ENCODE peak calls at places on chromosomes 1 and 21, in four cellular contexts. B, H, M and G are unnamed samples.

GRCh38 chr21:41945982-41946381 is 7.8 kb downstream of the C2CD2 start:
- DNase-seq in B (no peak), H (no peak), M (no peak), G (no peak)

GRCh38 chr1:10338611-10339010 is 60.3 kb upstream of the PGD start:
- DNase-seq in B (no peak), H (no peak), M (no peak), G (no peak)

GRCh38 chr1:56436912-56437403 is 142.4 kb downstream of the PLPP3 start:
- DNase-seq in B (no peak), H (no peak), M (no peak), G (no peak)

GRCh38 chr1:169510060-169510459 is 24.3 kb upstream of the SLC19A2 start:
- DNase-seq in B (no peak), H (no peak), M (no peak), G (no peak)

GRCh38 chr1:117587479-117588356 is 18.1 kb upstream of the TENT5C start:
- DNase-seq in B (no peak), H (no peak), M (no peak), G (no peak)

GRCh38 chr1:94418664-94419655 is 771 bp downstream of the ABCD3 start:
- DNase-seq in B (peak; percentile 51), H (peak; percentile 32), M (no peak), G (no peak)

GRCh38 chr1:81571946-81572345 is 228.8 kb upstream of the ADGRL2 start:
- DNase-seq in B (no peak), H (no peak), M (no peak), G (no peak)

GRCh38 chr1:160726114-160726497 is 12.9 kb upstream of the SLAMF7 start:
- DNase-seq in B (no peak), H (no peak), M (no peak), G (no peak)

GRCh38 chr1:209207701-209208286 is 375.7 kb upstream of the CAMK1G start:
- DNase-seq in B (peak; percentile 43), H (peak; percentile 66), M (peak; percentile 25), G (no peak)

GRCh38 chr1:203361843-203362524 is 11.1 kb upstream of the FMOD start:
- DNase-seq in B (no peak), H (peak; percentile 32), M (no peak), G (no peak)

GRCh38 chr1:218460367-218460766 is 115.2 kb downstream of the TGFB2 start:
- DNase-seq in B (no peak), H (peak; percentile 77), M (no peak), G (no peak)

GRCh38 chr1:212010004-212010403 is 25.4 kb downstream of the INTS7 start:
- DNase-seq in B (no peak), H (no peak), M (no peak), G (no peak)

GRCh38 chr1:172351347-172351746 is 69.1 kb upstream of the C1orf105 start:
- DNase-seq in B (no peak), H (no peak), M (peak; percentile 56), G (no peak)

GRCh38 chr1:12380316-12381249 is 150.8 kb downstream of the VPS13D start:
- DNase-seq in B (no peak), H (no peak), M (no peak), G (no peak)

GRCh38 chr1:57549280-57549679 is 125.4 kb upstream of the DAB1 start:
- DNase-seq in B (no peak), H (no peak), M (no peak), G (no peak)

GRCh38 chr1:80540605-80541004 is 1260.1 kb upstream of the ADGRL2 start:
- DNase-seq in B (no peak), H (no peak), M (no peak), G (no peak)

GRCh38 chr1:1046243-1046642 is 26.3 kb downstream of the AGRN start:
- DNase-seq in B (no peak), H (no peak), M (no peak), G (no peak)

GRCh38 chr21:44050276-44050675 is 38.2 kb downstream of the TRAPPC10 start:
- DNase-seq in B (no peak), H (no peak), M (no peak), G (no peak)

GRCh38 chr1:115166531-115167091 is 77.3 kb upstream of the TSPAN2 start:
- DNase-seq in B (no peak), H (peak; percentile 78), M (no peak), G (no peak)

GRCh38 chr1:178919581-178919980 is 48.7 kb upstream of the ANGPTL1 start:
- DNase-seq in B (no peak), H (no peak), M (no peak), G (no peak)

GRCh38 chr1:25629836-25630235 is 13.2 kb downstream of the MAN1C1 start:
- DNase-seq in B (no peak), H (no peak), M (no peak), G (no peak)

GRCh38 chr1:241096982-241097381 is 260.0 kb downstream of the RGS7 start:
- DNase-seq in B (no peak), H (no peak), M (no peak), G (no peak)

GRCh38 chr21:45987121-45987711 is 5.6 kb downstream of the COL6A1 start:
- DNase-seq in B (no peak), H (no peak), M (no peak), G (no peak)

GRCh38 chr21:44487831-44488230 is 32.5 kb downstream of the LRRC3 start:
- DNase-seq in B (no peak), H (peak; percentile 36), M (no peak), G (no peak)

GRCh38 chr1:225962440-225962975 is 21.5 kb upstream of the LEFTY2 start:
- DNase-seq in B (no peak), H (no peak), M (no peak), G (no peak)

GRCh38 chr1:234139966-234140365 is 233.3 kb upstream of the COA6 start:
- DNase-seq in B (no peak), H (no peak), M (peak; percentile 38), G (peak; percentile 93)

GRCh38 chr1:243731974-243732373 is 118.1 kb downstream of the AKT3 start:
- DNase-seq in B (no peak), H (no peak), M (no peak), G (no peak)

GRCh38 chr1:156260896-156261295 is 13.0 kb upstream of the PAQR6 start:
- DNase-seq in B (no peak), H (no peak), M (no peak), G (no peak)

GRCh38 chr21:25573409-25574206 is 33.7 kb downstream of the MRPL39 start:
- DNase-seq in B (no peak), H (peak; percentile 98), M (peak; percentile 92), G (peak; percentile 74)

GRCh38 chr21:34085129-34085528 is 11.8 kb downstream of the MRPS6 start:
- DNase-seq in B (no peak), H (no peak), M (no peak), G (no peak)

GRCh38 chr1:85464497-85465098 is 361 bp downstream of the DDAH1 start:
- DNase-seq in B (peak; percentile 33), H (peak; percentile 66), M (no peak), G (no peak)

GRCh38 chr1:181545385-181545784 is 62.1 kb downstream of the CACNA1E start:
- DNase-seq in B (no peak), H (no peak), M (no peak), G (no peak)

GRCh38 chr21:36694041-36694515 is 4.8 kb upstream of the SIM2 start:
- DNase-seq in B (no peak), H (no peak), M (no peak), G (no peak)

GRCh38 chr21:36692844-36693143 is 6.1 kb upstream of the SIM2 start:
- DNase-seq in B (no peak), H (no peak), M (no peak), G (no peak)

GRCh38 chr21:36694593-36695282 is 4.2 kb upstream of the SIM2 start:
- DNase-seq in B (no peak), H (no peak), M (no peak), G (no peak)

GRCh38 chr21:36692125-36692843 is 6.6 kb upstream of the SIM2 start:
- DNase-seq in B (no peak), H (no peak), M (no peak), G (no peak)

GRCh38 chr21:36693144-36694040 is 5.5 kb upstream of the SIM2 start:
- DNase-seq in B (no peak), H (no peak), M (no peak), G (no peak)
- TF ChIP-seq CTCF in B (no peak), H (peak; percentile 50), M (peak; percentile 32), G (no peak)

DNA sequence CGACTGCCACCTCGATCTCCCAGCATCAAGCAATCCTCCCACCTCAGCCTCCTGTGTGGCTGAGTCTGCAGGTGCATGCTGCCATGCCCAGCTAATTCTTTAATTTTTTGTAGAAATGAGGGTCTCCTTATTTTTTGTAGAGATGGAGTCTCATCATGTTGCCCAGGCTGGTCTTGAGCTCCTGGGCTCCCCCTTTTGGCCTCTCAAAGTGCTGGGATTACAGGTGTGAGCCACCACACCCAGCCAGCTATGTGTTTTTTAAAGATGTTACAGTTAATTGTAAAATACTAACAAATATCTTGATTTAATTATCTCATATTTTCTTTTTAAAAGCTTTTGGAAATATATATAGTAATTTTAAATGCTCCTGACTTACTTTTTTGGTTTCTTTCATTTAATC is 181.3 kb upstream of the DMRTA2 start:
- DNase-seq in B (no peak), H (no peak), M (no peak), G (no peak)
- TF ChIP-seq CTCF in B (no peak), H (peak; percentile 43), M (peak; percentile 28), G (peak; percentile 44)

GRCh38 chr1:53255031-53255430 is 16.7 kb upstream of the MAGOH start:
- DNase-seq in B (no peak), H (no peak), M (no peak), G (no peak)
- TF ChIP-seq CTCF in B (no peak), H (peak; percentile 24), M (peak; percentile 18), G (no peak)

GRCh38 chr1:206477110-206477509 is 6.8 kb downstream of the IKBKE start:
- DNase-seq in B (no peak), H (no peak), M (no peak), G (no peak)

GRCh38 chr1:206477581-206478380 is 7.5 kb downstream of the IKBKE start:
- DNase-seq in B (no peak), H (no peak), M (no peak), G (no peak)

GRCh38 chr1:206480211-206480610 is 9.9 kb downstream of the IKBKE start:
- DNase-seq in B (no peak), H (no peak), M (no peak), G (no peak)

GRCh38 chr1:206479164-206480125 is 9.2 kb downstream of the IKBKE start:
- DNase-seq in B (peak; percentile 90), H (peak; percentile 75), M (no peak), G (peak; percentile 54)

DNA sequence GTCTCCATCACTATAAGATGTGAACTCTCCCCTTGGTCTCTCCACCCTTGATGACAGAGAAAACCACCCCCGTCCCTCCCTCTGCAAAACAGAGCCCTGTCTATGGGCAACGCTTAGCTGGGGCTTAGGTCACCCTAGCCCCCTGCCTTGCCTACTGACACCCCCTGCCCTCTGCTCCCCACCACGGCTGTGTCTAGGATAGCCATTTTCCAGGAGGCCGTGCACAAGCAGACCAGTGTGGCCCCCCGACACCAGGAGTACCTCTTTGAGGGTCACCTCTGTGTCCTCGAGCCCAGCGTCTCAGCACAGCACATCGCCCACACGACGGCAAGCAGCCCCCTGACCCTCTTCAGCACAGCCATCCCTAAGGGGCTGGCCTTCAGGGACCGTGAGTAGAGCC is 8.5 kb downstream of the IKBKE start:
- DNase-seq in B (no peak), H (no peak), M (no peak), G (no peak)
- TF ChIP-seq CTCF in B (no peak), H (no peak), M (no peak), G (no peak)